ENCODE peak calls at places on chromosomes 7 and 10, in eight cellular contexts. N is uterus; K is nucleus accumbens; L is HTR-8/SVneo; F is ecto neural progenitor cell; A is stimulated activated CD8-positive, alpha-beta memory T cell treated with anti-CD3 and anti-CD28 coated beads, Interleukin-7, amount 100 ng/mL, for 4 hours; G is Calu3; S is right cardiac atrium. T is an unnamed sample.

GRCh38 chr10:1377756-1378397 is 321.7 kb downstream of the WDR37 start:
- DNase-seq in S (no peak), G (no peak), F (peak), A (no peak), L (no peak), N (no peak), K (no peak), T (no peak)

GRCh38 chr7:11539853-11540252 is 292.1 kb downstream of the THSD7A start:
- DNase-seq in F (no peak), L (no peak), A (no peak), N (no peak), K (no peak), G (no peak), S (no peak), T (no peak)

GRCh38 chr10:78964952-78965633 is 103.7 kb upstream of the ZMIZ1 start:
- DNase-seq in G (peak), S (peak), L (peak), A (no peak), F (peak), K (peak), N (no peak), T (peak)

GRCh38 chr10:85558533-85558932 is 808.1 kb downstream of the GRID1 start:
- DNase-seq in N (no peak), S (no peak), F (no peak), K (no peak), A (no peak), G (no peak), L (no peak), T (no peak)

GRCh38 chr10:85603167-85603940 is 763.2 kb downstream of the GRID1 start:
- DNase-seq in S (no peak), L (no peak), G (no peak), K (no peak), A (no peak), N (no peak), F (peak), T (no peak)

GRCh38 chr7:19062216-19062615 is 55.2 kb downstream of the TWIST1 start:
- DNase-seq in A (no peak), L (no peak), F (no peak), G (no peak), N (no peak), S (no peak), K (no peak), T (no peak)

GRCh38 chr10:5589963-5590511 is 65.3 kb downstream of the CALML3 start:
- DNase-seq in A (no peak), F (no peak), L (no peak), S (no peak), N (no peak), G (peak), K (no peak), T (peak)

GRCh38 chr7:140304071-140304799 is 94.1 kb downstream of the SLC37A3 start:
- DNase-seq in A (peak), S (no peak), K (no peak), L (no peak), G (no peak), F (no peak), N (no peak), T (peak)

GRCh38 chr10:28332699-28333098 is 29.8 kb upstream of the MPP7 start:
- DNase-seq in L (no peak), S (no peak), F (no peak), K (no peak), G (no peak), N (no peak), A (no peak), T (no peak)

GRCh38 chr10:119370972-119371703 is 163.8 kb downstream of the GRK5 start:
- DNase-seq in K (no peak), A (no peak), F (no peak), S (peak), L (no peak), G (no peak), N (no peak), T (no peak)